ENCODE peak calls at places on chromosome 4, in four cellular contexts. O, B, N and K are unnamed samples.

GRCh38 chr4:80498725-80499124 is 163.2 kb downstream of the CFAP299 start:
- DNase-seq in O (no peak), B (no peak), N (no peak), K (no peak)

GRCh38 chr4:57098945-57099344 is 11.2 kb downstream of the IGFBP7 start:
- DNase-seq in O (no peak), B (no peak), N (no peak), K (no peak)

GRCh38 chr4:179595671-179596410 is 2153.6 kb upstream of the AGA start:
- DNase-seq in O (no peak), B (no peak), N (no peak), K (no peak)

GRCh38 chr4:3865986-3866812 is 100.0 kb downstream of the ADRA2C start:
- DNase-seq in O (no peak), B (no peak), N (no peak), K (peak; percentile 8)

GRCh38 chr4:6469144-6469543 is 3.3 kb downstream of the PPP2R2C start:
- DNase-seq in O (no peak), B (no peak), N (no peak), K (no peak)

GRCh38 chr4:180058731-180059215 is 2184.4 kb upstream of the TENM3 start:
- DNase-seq in O (no peak), B (no peak), N (no peak), K (peak; percentile 69)

GRCh38 chr4:69642961-69643360 is 3.5 kb upstream of the UGT2A2 start:
- DNase-seq in O (no peak), B (no peak), N (no peak), K (no peak)

GRCh38 chr4:8656711-8657380 is 64.3 kb downstream of the CPZ start:
- DNase-seq in O (no peak), B (no peak), N (no peak), K (no peak)

GRCh38 chr4:111362891-111363290 is 740.0 kb upstream of the PITX2 start:
- DNase-seq in O (no peak), B (no peak), N (no peak), K (no peak)

GRCh38 chr4:122830392-122831095 is 3.9 kb downstream of the FGF2 start:
- DNase-seq in O (no peak), B (no peak), N (no peak), K (no peak)

GRCh38 chr4:48226199-48226598 is 43.4 kb downstream of the TEC start:
- DNase-seq in O (no peak), B (no peak), N (no peak), K (no peak)

GRCh38 chr4:56858302-56858644 is 36.8 kb upstream of the SPINK2 start:
- DNase-seq in O (no peak), B (no peak), N (no peak), K (no peak)

GRCh38 chr4:147786031-147786430 is 54.1 kb downstream of the ARHGAP10 start:
- DNase-seq in O (no peak), B (no peak), N (no peak), K (no peak)

GRCh38 chr4:173766231-173766630 is 236.2 kb upstream of the HAND2 start:
- DNase-seq in O (no peak), B (no peak), N (no peak), K (no peak)

GRCh38 chr4:8040607-8041006 is 100.9 kb upstream of the AFAP1 start:
- DNase-seq in O (no peak), B (no peak), N (no peak), K (no peak)

GRCh38 chr4:15482842-15483241 is 13.2 kb downstream of the CC2D2A start:
- DNase-seq in O (no peak), B (no peak), N (no peak), K (no peak)

GRCh38 chr4:80142396-80143304 is 54.7 kb upstream of the PRDM8 start:
- DNase-seq in O (no peak), B (no peak), N (peak; percentile 47), K (no peak)

GRCh38 chr4:124872659-124873058 is 160.1 kb upstream of the ANKRD50 start:
- DNase-seq in O (no peak), B (no peak), N (no peak), K (no peak)

GRCh38 chr4:140427919-140428471 is 547 bp upstream of the CLGN start:
- DNase-seq in O (peak; percentile 57), B (no peak), N (no peak), K (no peak)

GRCh38 chr4:35772291-35772690 is 472.0 kb downstream of the ARAP2 start:
- DNase-seq in O (no peak), B (no peak), N (no peak), K (no peak)

GRCh38 chr4:176226736-176227135 is 31.4 kb upstream of the SPATA4 start:
- DNase-seq in O (no peak), B (no peak), N (no peak), K (no peak)

GRCh38 chr4:5114911-5115310 is 63.6 kb downstream of the STK32B start:
- DNase-seq in O (no peak), B (no peak), N (no peak), K (no peak)

GRCh38 chr4:105896984-105897760 is 1.9 kb downstream of the NPNT start:
- DNase-seq in O (no peak), B (no peak), N (no peak), K (no peak)

GRCh38 chr4:80173387-80173786 is 23.9 kb upstream of the PRDM8 start:
- DNase-seq in O (no peak), B (no peak), N (no peak), K (no peak)

GRCh38 chr4:10079951-10080873 is 36.4 kb downstream of the WDR1 start:
- DNase-seq in O (no peak), B (no peak), N (no peak), K (peak; percentile 0)

GRCh38 chr4:51995647-51996046 is 24.5 kb downstream of the LRRC66 start:
- DNase-seq in O (no peak), B (no peak), N (no peak), K (no peak)

GRCh38 chr4:94926936-94927335 is 169.2 kb downstream of the BMPR1B start:
- DNase-seq in O (no peak), B (no peak), N (no peak), K (no peak)

GRCh38 chr4:148442830-148443549 is 776 bp upstream of the NR3C2 start:
- DNase-seq in O (no peak), B (no peak), N (no peak), K (no peak)

GRCh38 chr4:39502034-39502658 is 25.1 kb downstream of the UGDH start:
- DNase-seq in O (no peak), B (no peak), N (no peak), K (no peak)

GRCh38 chr4:125456075-125456474 is 141.3 kb downstream of the FAT4 start:
- DNase-seq in O (no peak), B (no peak), N (no peak), K (no peak)

GRCh38 chr4:24210332-24210902 is 320.6 kb upstream of the PPARGC1A start:
- DNase-seq in O (no peak), B (no peak), N (no peak), K (no peak)

GRCh38 chr4:22356996-22357596 is 158.8 kb downstream of the ADGRA3 start:
- DNase-seq in O (no peak), B (no peak), N (no peak), K (no peak)

GRCh38 chr4:30443289-30443688 is 276.9 kb upstream of the PCDH7 start:
- DNase-seq in O (no peak), B (no peak), N (no peak), K (peak; percentile 32)

GRCh38 chr4:123007679-123008078 is 85.3 kb upstream of the NUDT6 start:
- DNase-seq in O (no peak), B (no peak), N (no peak), K (no peak)

GRCh38 chr4:8571702-8572685 is 8.2 kb upstream of the GPR78 start:
- DNase-seq in O (no peak), B (no peak), N (no peak), K (peak; percentile 8)

GRCh38 chr4:40887690-40888089 is 137.9 kb downstream of the NSUN7 start:
- DNase-seq in O (no peak), B (no peak), N (no peak), K (no peak)

GRCh38 chr4:71857713-71858451 is 74.0 kb upstream of the GC start:
- DNase-seq in O (no peak), B (no peak), N (peak; percentile 72), K (peak; percentile 66)
- TF ChIP-seq ESRRA in O (no peak), B (no peak), N (no peak), K (no peak)

GRCh38 chr4:1656132-1656531 is 28.0 kb downstream of the FAM53A start:
- DNase-seq in O (no peak), B (no peak), N (no peak), K (no peak)
- TF ChIP-seq ATF3 in O (no peak), B (no peak), N (no peak), K (no peak)

GRCh38 chr4:37769590-37769989 is 56.9 kb upstream of the PGM2 start:
- DNase-seq in O (no peak), B (no peak), N (no peak), K (no peak)
- TF ChIP-seq ESRRA in O (no peak), B (no peak), N (no peak), K (no peak)

GRCh38 chr4:170090667-170091052 is 904 bp upstream of the AADAT start:
- DNase-seq in O (no peak), B (no peak), N (no peak), K (no peak)
- TF ChIP-seq ATF3 in O (no peak), B (no peak), N (no peak), K (no peak)

GRCh38 chr4:2295535-2296442 is 33.9 kb upstream of the MXD4 start:
- DNase-seq in O (no peak), B (no peak), N (no peak), K (no peak)
- TF ChIP-seq ESRRA in O (no peak), B (no peak), N (no peak), K (no peak)

GRCh38 chr4:96052827-96053226 is 212.9 kb downstream of the PDHA2 start:
- DNase-seq in O (no peak), B (no peak), N (no peak), K (no peak)

GRCh38 chr4:96056346-96056934 is 216.5 kb downstream of the PDHA2 start:
- DNase-seq in O (no peak), B (no peak), N (no peak), K (no peak)
- TF ChIP-seq ATF3 in O (no peak), B (no peak), N (no peak), K (no peak)

GRCh38 chr4:170736710-170737109 is 647.0 kb upstream of the AADAT start:
- DNase-seq in O (no peak), B (no peak), N (no peak), K (no peak)
- TF ChIP-seq ESRRA in O (no peak), B (no peak), N (no peak), K (no peak)